ENCODE peak calls at places on chromosomes 2 and 18, in seven cellular contexts. S is tibial nerve, F is AG09309, G is GM06990, P is sigmoid colon, O is thyroid gland, Q is GM23338. E is an unnamed sample.

GRCh38 chr18:22432672-22433137 is 15.0 kb upstream of the CTAGE1 start:
- DNase-seq in S (peak; percentile 16), F (peak; percentile 61), G (no peak), P (peak; percentile 80), O (peak; percentile 19), Q (no peak), E (peak; percentile 54)

GRCh38 chr2:96839288-96839874 is 4.4 kb downstream of the ANKRD23 start:
- DNase-seq in S (no peak), F (no peak), G (peak; percentile 77), P (no peak), O (peak; percentile 84), Q (peak; percentile 80), E (peak; percentile 73)

GRCh38 chr2:80610108-80610507 is 305.6 kb upstream of the LRRTM1 start:
- DNase-seq in S (no peak), F (no peak), G (no peak), P (no peak), O (no peak), Q (no peak), E (no peak)

GRCh38 chr2:136767030-136767429 is 1.7 kb downstream of the THSD7B start:
- DNase-seq in S (no peak), F (no peak), G (no peak), P (no peak), O (no peak), Q (no peak), E (no peak)

GRCh38 chr2:26598336-26599006 is 42.7 kb downstream of the CIB4 start:
- DNase-seq in S (no peak), F (no peak), G (no peak), P (peak; percentile 29), O (no peak), Q (no peak), E (no peak)

GRCh38 chr2:77479395-77479794 is 42.8 kb downstream of the LRRTM4 start:
- DNase-seq in S (no peak), F (no peak), G (no peak), P (no peak), O (no peak), Q (no peak), E (no peak)

GRCh38 chr2:98730053-98730850 is 680 bp downstream of the MGAT4A start:
- DNase-seq in S (peak; percentile 27), F (no peak), G (no peak), P (peak; percentile 75), O (peak; percentile 68), Q (peak; percentile 38), E (peak; percentile 50)

GRCh38 chr2:3465844-3466481 is 53.4 kb downstream of the ADI1 start:
- DNase-seq in S (no peak), F (peak; percentile 80), G (no peak), P (no peak), O (no peak), Q (no peak), E (no peak)

GRCh38 chr2:239716536-239717318 is 308.4 kb downstream of the NDUFA10 start:
- DNase-seq in S (peak; percentile 61), F (no peak), G (no peak), P (peak; percentile 69), O (peak; percentile 8), Q (no peak), E (no peak)

GRCh38 chr2:8447610-8448221 is 234.1 kb upstream of the ID2 start:
- DNase-seq in S (no peak), F (peak; percentile 39), G (no peak), P (peak; percentile 19), O (no peak), Q (no peak), E (no peak)

GRCh38 chr2:235494716-235495372 is 1.0 kb downstream of the AGAP1 start:
- DNase-seq in S (no peak), F (no peak), G (peak; percentile 37), P (peak; percentile 80), O (peak; percentile 61), Q (peak; percentile 54), E (peak; percentile 52)

GRCh38 chr2:186911551-186912085 is 62.6 kb upstream of the ZSWIM2 start:
- DNase-seq in S (no peak), F (no peak), G (no peak), P (no peak), O (no peak), Q (no peak), E (no peak)

GRCh38 chr2:211133766-211134165 is 577.4 kb downstream of the CPS1 start:
- DNase-seq in S (no peak), F (no peak), G (no peak), P (no peak), O (no peak), Q (peak; percentile 6), E (no peak)

GRCh38 chr2:143110759-143111428 is 18.3 kb upstream of the ARHGAP15 start:
- DNase-seq in S (no peak), F (peak; percentile 13), G (peak; percentile 25), P (no peak), O (peak; percentile 47), Q (peak; percentile 92), E (peak; percentile 64)

DNA sequence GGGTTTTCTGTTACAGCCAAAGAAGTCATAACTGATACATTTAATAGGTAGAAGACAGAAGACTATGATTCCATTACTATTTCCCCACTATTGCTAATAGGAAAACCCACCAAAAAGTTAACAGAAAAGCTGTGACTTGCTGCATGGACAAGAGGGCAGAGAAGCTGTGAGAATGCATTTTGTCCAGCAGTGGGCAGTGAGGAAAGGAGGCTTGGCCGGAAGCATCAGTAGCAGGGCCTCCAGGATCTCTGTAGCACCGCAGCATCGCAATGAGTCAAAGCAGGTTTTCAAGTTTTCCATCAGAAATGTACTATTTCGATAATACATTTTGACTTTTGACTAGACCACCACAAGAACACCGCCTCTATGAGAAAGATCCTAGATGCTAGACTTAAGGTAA is 24.9 kb downstream of the MYO5B start:
- DNase-seq in S (no peak), F (no peak), G (no peak), P (no peak), O (no peak), Q (peak; percentile 41), E (no peak)
- TF ChIP-seq CTCF in S (no peak), F (no peak), G (no peak), P (no peak), O (no peak), Q (peak; percentile 35), E (no peak)

GRCh38 chr2:32937602-32938450 is 8.9 kb upstream of the LTBP1 start:
- DNase-seq in S (no peak), F (no peak), G (no peak), P (no peak), O (no peak), Q (peak; percentile 90), E (no peak)
- TF ChIP-seq CTCF in S (no peak), F (no peak), G (no peak), P (no peak), O (no peak), Q (no peak), E (no peak)

DNA sequence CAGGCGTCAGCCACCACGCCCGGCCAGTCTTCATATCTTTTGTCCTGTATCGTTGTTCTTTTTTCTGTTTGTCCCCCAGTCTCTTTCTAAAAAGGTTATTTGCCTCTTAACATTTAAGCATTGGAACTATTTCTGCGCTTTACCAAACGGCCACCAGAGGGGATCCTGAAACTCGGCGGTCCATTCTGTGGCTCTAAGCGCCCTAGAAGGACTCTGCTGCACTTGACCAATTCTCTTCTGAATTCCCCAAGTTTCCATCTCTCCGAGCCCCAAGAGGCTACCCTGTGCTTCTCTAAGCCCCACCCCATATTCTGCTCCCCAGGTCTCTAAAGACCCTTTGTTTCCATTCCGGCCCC is 33.1 kb upstream of the REG3G start:
- DNase-seq in S (no peak), F (no peak), G (no peak), P (no peak), O (no peak), Q (peak; percentile 80), E (no peak)
- TF ChIP-seq CTCF in S (no peak), F (peak; percentile 9), G (peak; percentile 32), P (no peak), O (peak; percentile 35), Q (peak; percentile 65), E (no peak)

GRCh38 chr2:85840091-85840490 is 48.7 kb downstream of the ST3GAL5 start:
- DNase-seq in S (no peak), F (no peak), G (peak; percentile 39), P (no peak), O (no peak), Q (no peak), E (no peak)

GRCh38 chr2:85847051-85847588 is 41.7 kb downstream of the ST3GAL5 start:
- DNase-seq in S (no peak), F (no peak), G (no peak), P (no peak), O (no peak), Q (no peak), E (no peak)

GRCh38 chr2:85846411-85846810 is 42.4 kb downstream of the ST3GAL5 start:
- DNase-seq in S (no peak), F (peak; percentile 27), G (no peak), P (no peak), O (no peak), Q (no peak), E (no peak)

GRCh38 chr2:85844486-85844885 is 44.3 kb downstream of the ST3GAL5 start:
- DNase-seq in S (no peak), F (no peak), G (no peak), P (no peak), O (no peak), Q (no peak), E (no peak)

DNA sequence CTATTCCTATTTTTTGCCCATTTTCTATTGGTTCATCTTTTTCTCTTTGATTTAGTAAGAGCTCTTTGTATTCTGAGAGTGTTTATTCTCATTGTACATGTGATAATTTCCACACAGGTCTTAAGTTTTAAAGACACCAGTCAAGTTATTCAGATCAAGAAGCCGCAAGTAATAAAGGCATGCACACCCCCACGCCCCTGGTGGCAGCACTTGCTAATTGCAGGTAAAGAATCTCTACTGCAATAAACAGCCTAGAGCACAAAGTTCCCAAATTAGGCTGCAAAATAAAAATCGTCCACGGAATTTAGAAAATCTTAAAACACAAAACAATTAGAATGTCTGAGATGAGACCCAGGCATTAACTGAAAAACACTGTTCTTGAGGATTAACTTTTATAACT is 45.2 kb downstream of the ST3GAL5 start:
- DNase-seq in S (no peak), F (no peak), G (no peak), P (no peak), O (no peak), Q (peak; percentile 72), E (no peak)
- TF ChIP-seq CTCF in S (no peak), F (peak; percentile 35), G (peak; percentile 57), P (peak; percentile 10), O (peak; percentile 31), Q (peak; percentile 86), E (no peak)

GRCh38 chr2:105179469-105180372 is 61.8 kb upstream of the GPR45 start:
- DNase-seq in S (no peak), F (peak; percentile 56), G (no peak), P (no peak), O (peak; percentile 65), Q (peak; percentile 68), E (peak; percentile 70)
- TF ChIP-seq CTCF in S (no peak), F (peak; percentile 69), G (peak; percentile 60), P (no peak), O (peak; percentile 37), Q (peak; percentile 54), E (no peak)

GRCh38 chr2:134232868-134233732 is 20.8 kb upstream of the MGAT5 start:
- DNase-seq in S (no peak), F (no peak), G (peak; percentile 32), P (no peak), O (no peak), Q (no peak), E (no peak)
- TF ChIP-seq CTCF in S (no peak), F (no peak), G (no peak), P (no peak), O (no peak), Q (no peak), E (no peak)

GRCh38 chr2:218292700-218293014 is 354 bp upstream of the TMBIM1 start:
- DNase-seq in S (no peak), F (no peak), G (no peak), P (no peak), O (no peak), Q (no peak), E (no peak)
- TF ChIP-seq CTCF in S (peak; percentile 28), F (no peak), G (no peak), P (no peak), O (peak; percentile 37), Q (peak; percentile 4), E (no peak)